ENCODE peak calls at places on chromosomes 11 and 22, in seven cellular contexts. K is mesenchymal stem cell, M is neuronal stem cell, I is mesendoderm, P is H9, Y is H1, Q is IMR-90. R is an unnamed sample.

GRCh38 chr11:71080239-71081097 is 171.9 kb downstream of the SHANK2 start:
- DNase-seq in P (peak; percentile 80), I (peak; percentile 89), K (peak; percentile 56), Q (peak; percentile 58), M (peak; percentile 75), Y (peak; percentile 88), R (peak; percentile 84)

GRCh38 chr11:130427581-130428211 is 713 bp downstream of the ADAMTS8 start:
- DNase-seq in I (peak; percentile 67), Q (no peak), P (peak; percentile 67), Y (peak; percentile 80), M (no peak), K (no peak), R (no peak)

GRCh38 chr11:46390331-46391171 is 1.0 kb downstream of the CHRM4 start:
- DNase-seq in M (no peak), Y (peak; percentile 77), P (peak; percentile 45), K (peak; percentile 18), I (no peak), Q (no peak), R (no peak)

GRCh38 chr22:28029201-28029948 is 110.3 kb upstream of the PITPNB start:
- DNase-seq in Q (peak; percentile 49), Y (peak; percentile 30), M (no peak), I (peak; percentile 51), K (peak; percentile 35), P (no peak), R (no peak)

GRCh38 chr11:73297231-73297590 is 10.9 kb upstream of the ARHGEF17 start:
- DNase-seq in Q (no peak), P (no peak), K (no peak), I (no peak), Y (no peak), M (no peak), R (no peak)

GRCh38 chr11:65417221-65417701 is 5.3 kb upstream of the NEAT1 start:
- DNase-seq in Y (peak; percentile 48), M (no peak), P (peak; percentile 40), Q (no peak), I (peak; percentile 56), K (peak; percentile 38), R (peak; percentile 3)

GRCh38 chr22:38758276-38758945 is 2.6 kb upstream of the SUN2 start:
- DNase-seq in M (no peak), I (no peak), Y (no peak), Q (no peak), K (no peak), P (no peak), R (no peak)

GRCh38 chr22:24707477-24707816 is 67.1 kb downstream of the PIWIL3 start:
- DNase-seq in Q (no peak), I (peak; percentile 59), P (peak; percentile 72), M (no peak), K (no peak), Y (peak; percentile 53), R (no peak)

GRCh38 chr11:381501-382072 is 12.3 kb downstream of the B4GALNT4 start:
- DNase-seq in P (no peak), K (no peak), Y (no peak), M (no peak), Q (no peak), I (no peak), R (no peak)

GRCh38 chr22:26428515-26429457 is at the start of gene ASPHD2:
- DNase-seq in Y (peak; percentile 75), Q (peak; percentile 51), P (peak; percentile 84), I (peak; percentile 68), K (peak; percentile 76), M (peak; percentile 70), R (peak; percentile 61)

GRCh38 chr22:24153959-24154358 is 27.3 kb upstream of the SUSD2 start:
- DNase-seq in M (no peak), K (no peak), P (no peak), Y (no peak), Q (no peak), I (no peak), R (no peak)

DNA sequence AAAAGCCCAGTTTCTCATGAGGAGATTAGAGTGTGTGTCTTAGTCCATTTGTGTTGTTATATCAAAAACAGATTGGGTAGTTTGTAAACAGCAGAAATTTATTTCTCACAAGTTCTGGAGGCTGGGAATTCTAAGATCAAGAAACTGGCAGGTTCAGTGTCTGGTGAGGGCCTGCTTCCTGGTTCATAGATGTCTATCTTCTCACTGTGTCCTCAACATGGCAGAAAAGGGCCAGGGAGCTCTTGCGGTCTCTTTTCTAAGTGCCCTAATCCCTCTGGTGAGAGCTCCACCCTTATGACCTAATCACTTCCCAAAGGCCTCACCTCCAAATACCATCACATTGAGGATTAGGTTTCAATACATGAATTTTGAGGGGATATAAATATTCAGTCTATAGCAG is 25.5 kb upstream of the AMOTL1 start:
- DNase-seq in I (no peak), M (no peak), Q (no peak), P (no peak), Y (no peak), K (no peak), R (no peak)
- H3K18ac ChIP-seq in I (no peak overlapping the region), M (no peak overlapping the region), Q (no peak overlapping the region), P (no peak overlapping the region), Y (no peak overlapping the region), K (no peak overlapping the region), R (no peak overlapping the region)

DNA sequence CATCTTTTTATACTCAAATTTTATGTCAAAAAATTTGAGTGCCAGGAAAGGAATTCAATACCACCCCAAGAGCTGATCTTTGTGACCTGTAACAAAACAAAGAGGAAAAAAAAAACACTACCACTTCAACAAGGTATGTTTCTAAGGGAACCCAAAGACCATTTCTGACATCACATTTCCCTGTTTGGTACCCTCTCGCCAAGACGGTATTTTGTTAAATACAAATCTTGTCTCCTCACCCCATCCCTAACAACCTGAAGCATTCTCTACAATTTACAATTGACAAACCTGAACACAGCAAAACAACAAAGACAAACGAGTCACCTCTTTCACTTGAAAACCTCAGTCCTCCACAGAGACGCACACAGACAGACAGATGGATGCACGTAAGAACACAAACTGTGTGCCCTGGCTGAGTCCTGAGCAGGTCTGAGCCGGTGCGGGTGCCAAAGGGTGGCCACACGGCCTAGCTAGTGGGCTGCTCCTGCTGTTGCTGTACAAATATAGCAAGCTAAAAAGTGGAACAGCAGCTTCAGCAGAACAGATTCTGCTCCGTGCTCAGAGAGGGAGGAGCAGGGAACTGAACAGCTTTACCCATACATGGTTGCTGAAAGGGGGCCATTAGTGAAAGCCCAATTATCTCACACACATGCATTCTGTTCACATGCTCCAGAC is 28.6 kb downstream of the CELF1 start:
- DNase-seq in Y (no peak), Q (no peak), P (peak; percentile 24), I (no peak), M (no peak), K (peak; percentile 54), R (no peak)
- H3K18ac ChIP-seq in Y (no peak overlapping the region), Q (peak overlapping the region; percentile 53), P (peak overlapping the region; percentile 4), I (no peak overlapping the region), M (peak overlapping the region; percentile 20), K (peak overlapping the region; percentile 98), R (peak overlapping the region; percentile 13)

DNA sequence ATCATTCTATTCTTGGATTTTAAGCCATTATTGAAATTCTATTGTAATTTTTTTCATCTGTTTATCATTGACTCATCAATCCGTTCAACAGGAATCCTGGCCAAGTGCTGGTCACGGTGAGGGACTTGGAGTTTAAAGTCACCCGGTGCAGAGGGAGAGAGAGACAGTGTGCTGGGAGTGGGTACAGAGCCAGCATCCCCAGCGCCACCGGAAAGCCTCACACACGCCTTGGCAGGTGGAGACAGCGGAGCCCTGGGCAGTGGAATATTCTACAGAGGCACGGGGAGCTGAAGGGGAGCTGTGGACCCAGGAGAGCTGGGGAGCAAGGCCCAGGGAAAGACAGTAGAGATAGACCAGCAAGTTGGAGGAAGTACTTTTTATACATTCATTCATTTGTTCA is 787.6 kb downstream of the BRD1 start:
- DNase-seq in M (no peak), I (no peak), K (no peak), Y (no peak), P (no peak), Q (no peak), R (no peak)
- H3K18ac ChIP-seq in M (no peak overlapping the region), I (no peak overlapping the region), K (no peak overlapping the region), Y (no peak overlapping the region), P (no peak overlapping the region), Q (no peak overlapping the region), R (no peak overlapping the region)

DNA sequence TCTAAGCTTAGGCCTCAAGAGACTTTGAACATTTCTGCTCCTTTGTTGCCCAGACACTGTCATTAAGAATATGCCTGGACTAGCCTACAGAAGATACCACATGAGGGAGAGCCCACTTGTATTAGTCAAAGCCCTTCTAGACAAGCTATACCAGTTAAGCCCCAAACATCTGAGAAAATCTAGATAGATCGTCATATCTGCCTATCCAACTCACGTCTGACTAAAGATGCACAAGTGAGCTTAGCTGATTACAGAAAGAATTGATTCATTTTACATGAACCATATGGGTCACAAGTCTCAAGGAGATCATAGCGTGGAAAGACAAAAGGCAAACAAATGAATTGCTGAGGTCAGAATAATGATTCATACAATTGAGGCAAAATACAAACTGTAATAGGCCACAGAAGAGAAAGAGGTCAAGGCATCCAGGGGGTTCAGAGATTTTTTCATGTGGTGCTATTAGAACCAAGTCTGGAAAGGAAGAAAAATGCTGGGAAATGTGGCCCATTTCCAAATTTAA is 1155.5 kb upstream of the TENM4 start:
- DNase-seq in I (no peak), Y (no peak), M (no peak), Q (peak; percentile 4), K (no peak), P (no peak), R (no peak)
- H3K18ac ChIP-seq in I (no peak overlapping the region), Y (no peak overlapping the region), M (no peak overlapping the region), Q (no peak overlapping the region), K (no peak overlapping the region), P (no peak overlapping the region), R (no peak overlapping the region)

DNA sequence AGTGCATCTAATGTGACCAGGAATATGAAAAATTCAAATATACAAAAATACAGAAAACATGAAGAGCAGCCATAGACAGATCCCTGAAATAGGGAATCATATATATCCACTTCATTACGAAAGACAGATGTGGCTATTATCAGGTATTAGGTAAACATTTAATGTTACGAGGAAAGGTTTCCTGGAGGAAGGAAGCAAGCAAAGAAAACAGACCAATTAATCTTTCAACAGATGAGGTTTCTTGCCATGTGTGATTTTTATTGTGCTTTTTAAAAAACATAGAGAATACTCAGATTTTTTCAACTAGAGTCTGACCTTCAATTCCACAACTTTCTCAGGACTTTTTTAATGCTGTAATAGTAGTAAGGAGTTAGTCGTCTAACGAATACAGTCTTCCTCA is 24.3 kb upstream of the GAB2 start:
- DNase-seq in Q (no peak), I (no peak), Y (no peak), M (no peak), K (no peak), P (no peak), R (no peak)
- H3K18ac ChIP-seq in Q (no peak overlapping the region), I (no peak overlapping the region), Y (no peak overlapping the region), M (no peak overlapping the region), K (no peak overlapping the region), P (no peak overlapping the region), R (no peak overlapping the region)

GRCh38 chr11:25037431-25037830 is 540.6 kb downstream of the LUZP2 start:
- DNase-seq in Y (no peak), P (no peak), K (no peak), I (no peak), Q (no peak), M (no peak), R (no peak)

GRCh38 chr11:25039165-25039564 is 542.3 kb downstream of the LUZP2 start:
- DNase-seq in K (no peak), M (no peak), I (no peak), Q (no peak), Y (no peak), P (no peak), R (no peak)

DNA sequence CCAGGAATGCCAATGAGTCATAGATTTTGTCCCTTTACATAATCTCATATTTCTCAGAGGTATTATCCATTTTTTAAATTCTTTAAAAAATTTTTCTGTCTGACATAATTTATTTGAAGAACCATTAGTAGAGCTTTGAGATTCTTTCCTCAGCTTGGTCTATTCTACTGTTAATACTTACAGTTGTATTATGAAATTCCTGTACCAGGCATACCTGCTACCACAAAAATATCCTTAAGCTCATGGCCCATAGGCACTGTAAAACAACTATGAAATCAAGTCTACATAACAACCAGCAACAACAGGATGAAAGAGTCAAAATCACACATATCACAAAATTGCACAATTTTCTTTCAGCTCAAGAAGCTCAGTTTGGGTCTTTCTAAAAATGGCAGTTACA is 541.3 kb downstream of the LUZP2 start:
- DNase-seq in Q (no peak), K (no peak), Y (no peak), I (no peak), M (no peak), P (no peak), R (peak; percentile 56)
- H3K18ac ChIP-seq in Q (no peak overlapping the region), K (no peak overlapping the region), Y (no peak overlapping the region), I (no peak overlapping the region), M (no peak overlapping the region), P (no peak overlapping the region), R (no peak overlapping the region)